ENCODE peak calls at places on chromosomes 12 and 14, in four cellular contexts. K is CMK, S is cerebellar cortex, Y is amniotic epithelial cell. V is an unnamed sample.

GRCh38 chr12:29309320-29309902 is 71.6 kb downstream of the ERGIC2 start:
- DNase-seq in K (no peak), S (no peak), Y (peak; percentile 47), V (no peak)

GRCh38 chr14:24058260-24058950 is 6.6 kb downstream of the CARMIL3 start:
- DNase-seq in K (no peak), S (peak; percentile 86), Y (peak; percentile 58), V (no peak)

GRCh38 chr12:108618079-108618952 is 15.4 kb downstream of the SELPLG start:
- DNase-seq in K (no peak), S (peak; percentile 85), Y (peak; percentile 73), V (peak; percentile 45)

GRCh38 chr14:83478741-83479140 is 1945.1 kb upstream of the SEL1L start:
- DNase-seq in K (no peak), S (no peak), Y (peak; percentile 59), V (no peak)

GRCh38 chr14:23703027-23703426 is 66.9 kb downstream of the DHRS2 start:
- DNase-seq in K (peak; percentile 45), S (no peak), Y (no peak), V (no peak)

GRCh38 chr14:81384900-81385299 is 15.2 kb downstream of the STON2 start:
- DNase-seq in K (no peak), S (peak; percentile 79), Y (no peak), V (no peak)

GRCh38 chr12:16076553-16076952 is 165.4 kb downstream of the DERA start:
- DNase-seq in K (no peak), S (peak; percentile 19), Y (peak; percentile 26), V (no peak)

GRCh38 chr14:52885230-52885629 is 65.6 kb downstream of the FERMT2 start:
- DNase-seq in K (no peak), S (no peak), Y (peak; percentile 69), V (no peak)

GRCh38 chr14:77991128-77991772 is 178.9 kb upstream of the NRXN3 start:
- DNase-seq in K (no peak), S (no peak), Y (no peak), V (no peak)